ENCODE peak calls at places on chromosome 10, in eight cellular contexts. W is brain microvascular endothelial cell; J is RWPE1; E is NCI-H460; K is NCI-H1092; M is activated CD8-positive, alpha-beta memory T cell treated with anti-CD3 and anti-CD28 coated beads, Interleukin-2, amount 50 U/mL, for 4 hours; P is activated naive CD4-positive, alpha-beta T cell treated with Interleukin-2 at 50 U/mL for 16 hours; G is HT1080. B is an unnamed sample.

GRCh38 chr10:50990568-50991495 is 83.5 kb upstream of the PRKG1 start:
- DNase-seq in W (peak; percentile 92), J (peak; percentile 27), E (peak; percentile 17), K (no peak), M (no peak), P (no peak), G (peak; percentile 76), B (no peak)

GRCh38 chr10:113337142-113337541 is 215.7 kb upstream of the HABP2 start:
- DNase-seq in W (no peak), J (no peak), E (no peak), K (no peak), M (no peak), P (no peak), G (no peak), B (no peak)

GRCh38 chr10:31034041-31034918 is 2.6 kb upstream of the ZNF438 start:
- DNase-seq in W (peak; percentile 86), J (no peak), E (no peak), K (no peak), M (no peak), P (no peak), G (peak; percentile 86), B (no peak)

GRCh38 chr10:58757352-58758071 is 244.8 kb downstream of the BICC1 start:
- DNase-seq in W (no peak), J (no peak), E (no peak), K (no peak), M (no peak), P (no peak), G (no peak), B (no peak)

GRCh38 chr10:132124201-132124920 is 58.6 kb downstream of the JAKMIP3 start:
- DNase-seq in W (no peak), J (no peak), E (no peak), K (no peak), M (no peak), P (no peak), G (no peak), B (no peak)

GRCh38 chr10:132784582-132785432 is 1.1 kb downstream of the NKX6-2 start:
- DNase-seq in W (no peak), J (no peak), E (no peak), K (no peak), M (no peak), P (no peak), G (no peak), B (no peak)

GRCh38 chr10:52994370-52994769 is 221.8 kb upstream of the MBL2 start:
- DNase-seq in W (no peak), J (no peak), E (no peak), K (no peak), M (no peak), P (no peak), G (no peak), B (no peak)

GRCh38 chr10:124242365-124242764 is 149.0 kb upstream of the CHST15 start:
- DNase-seq in W (no peak), J (no peak), E (no peak), K (no peak), M (no peak), P (no peak), G (no peak), B (no peak)

GRCh38 chr10:102678842-102679289 is 34.6 kb downstream of the TRIM8 start:
- DNase-seq in W (peak; percentile 57), J (no peak), E (peak; percentile 52), K (peak; percentile 40), M (no peak), P (no peak), G (peak; percentile 58), B (peak; percentile 76)

GRCh38 chr10:13708256-13708990 is 121.7 kb downstream of the PRPF18 start:
- DNase-seq in W (no peak), J (peak; percentile 59), E (no peak), K (no peak), M (no peak), P (no peak), G (no peak), B (no peak)

B was measured in HepG2.